ENCODE peak calls at places on chromosomes 11 and 22, in eight cellular contexts. J is psoas muscle; F is activated naive CD8-positive, alpha-beta T cell treated with anti-CD3 and anti-CD28 coated beads, Interleukin-2, amount 50 U/mL, for 24 hours; W is DMS79 treated with DMSO at 0.1 percent for 48 hours; I is hypothalamus; R is hippocampal formation; K is Jurkat, Clone E6-1; Y is HFF-Myc. O is an unnamed sample.

GRCh38 chr11:75024764-75025211 is 36.1 kb downstream of the NEU3 start:
- DNase-seq in J (no peak), F (no peak), W (peak), I (no peak), R (peak), K (no peak), Y (no peak), O (no peak)

GRCh38 chr11:130459521-130459920 is 11.1 kb downstream of the ADAMTS15 start:
- DNase-seq in J (no peak), F (no peak), W (no peak), I (no peak), R (no peak), K (no peak), Y (no peak), O (no peak)

GRCh38 chr22:40213478-40213877 is 35.8 kb downstream of the TNRC6B start:
- DNase-seq in J (no peak), F (no peak), W (no peak), I (no peak), R (no peak), K (peak), Y (no peak), O (no peak)

GRCh38 chr11:47595029-47595428 is 818 bp upstream of the C1QTNF4 start:
- DNase-seq in J (no peak), F (no peak), W (peak), I (no peak), R (no peak), K (no peak), Y (no peak), O (peak)

GRCh38 chr11:102111011-102111786 is 952 bp downstream of the YAP1 start:
- DNase-seq in J (peak), F (peak), W (no peak), I (peak), R (no peak), K (no peak), Y (no peak), O (peak)

GRCh38 chr22:50473088-50473487 is 1.7 kb downstream of the SBF1 start:
- DNase-seq in J (no peak), F (peak), W (no peak), I (no peak), R (no peak), K (peak), Y (no peak), O (no peak)

GRCh38 chr11:80023416-80023815 is 582.6 kb upstream of the TENM4 start:
- DNase-seq in J (no peak), F (no peak), W (no peak), I (no peak), R (no peak), K (no peak), Y (no peak), O (no peak)

GRCh38 chr11:3632070-3632660 is 9.6 kb downstream of the ART5 start:
- DNase-seq in J (no peak), F (no peak), W (no peak), I (no peak), R (no peak), K (no peak), Y (no peak), O (no peak)

GRCh38 chr22:34702279-34702678 is 363.7 kb upstream of the ISX start:
- DNase-seq in J (no peak), F (no peak), W (no peak), I (no peak), R (no peak), K (no peak), Y (no peak), O (no peak)

GRCh38 chr11:122430490-122430889 is 225.0 kb upstream of the UBASH3B start:
- DNase-seq in J (no peak), F (no peak), W (no peak), I (no peak), R (no peak), K (no peak), Y (no peak), O (peak)

O was measured in left cardiac atrium.